ENCODE peak calls at places on chromosome 13, in six cellular contexts. R, Q, E, M, H and K are unnamed samples.

GRCh38 chr13:74975122-74975521 is 506.8 kb downstream of the TBC1D4 start:
- DNase-seq in R (no peak), Q (no peak), E (no peak), M (no peak), H (no peak), K (no peak)

GRCh38 chr13:24693862-24694471 is 13.8 kb downstream of the ATP12A start:
- DNase-seq in R (peak; percentile 72), Q (peak; percentile 60), E (no peak), M (peak; percentile 75), H (peak; percentile 74), K (peak; percentile 53)

GRCh38 chr13:101612736-101613135 is 160.3 kb downstream of the ITGBL1 start:
- DNase-seq in R (no peak), Q (no peak), E (no peak), M (no peak), H (no peak), K (no peak)

GRCh38 chr13:30520571-30520970 is 54.8 kb upstream of the HMGB1 start:
- DNase-seq in R (no peak), Q (no peak), E (no peak), M (no peak), H (no peak), K (no peak)

GRCh38 chr13:70666883-70667282 is 558.6 kb upstream of the KLHL1 start:
- DNase-seq in R (no peak), Q (no peak), E (no peak), M (no peak), H (no peak), K (no peak)

GRCh38 chr13:74629985-74630384 is 495.8 kb upstream of the KLF12 start:
- DNase-seq in R (no peak), Q (no peak), E (no peak), M (no peak), H (no peak), K (no peak)

GRCh38 chr13:62357887-62358645 is 942.4 kb upstream of the PCDH20 start:
- DNase-seq in R (no peak), Q (peak; percentile 60), E (peak; percentile 12), M (no peak), H (peak; percentile 74), K (peak; percentile 64)

GRCh38 chr13:89361909-89362308 is 1690.7 kb downstream of the SLITRK5 start:
- DNase-seq in R (no peak), Q (no peak), E (no peak), M (no peak), H (no peak), K (no peak)

GRCh38 chr13:50080158-50080855 is 65.1 kb downstream of the KCNRG start:
- DNase-seq in R (peak; percentile 22), Q (peak; percentile 23), E (no peak), M (no peak), H (no peak), K (no peak)

GRCh38 chr13:113187263-113187669 is 21.2 kb downstream of the PCID2 start:
- DNase-seq in R (peak; percentile 64), Q (peak; percentile 83), E (no peak), M (no peak), H (peak; percentile 98), K (no peak)

GRCh38 chr13:22505489-22505888 is 675.3 kb upstream of the SGCG start:
- DNase-seq in R (no peak), Q (no peak), E (no peak), M (no peak), H (no peak), K (no peak)

DNA sequence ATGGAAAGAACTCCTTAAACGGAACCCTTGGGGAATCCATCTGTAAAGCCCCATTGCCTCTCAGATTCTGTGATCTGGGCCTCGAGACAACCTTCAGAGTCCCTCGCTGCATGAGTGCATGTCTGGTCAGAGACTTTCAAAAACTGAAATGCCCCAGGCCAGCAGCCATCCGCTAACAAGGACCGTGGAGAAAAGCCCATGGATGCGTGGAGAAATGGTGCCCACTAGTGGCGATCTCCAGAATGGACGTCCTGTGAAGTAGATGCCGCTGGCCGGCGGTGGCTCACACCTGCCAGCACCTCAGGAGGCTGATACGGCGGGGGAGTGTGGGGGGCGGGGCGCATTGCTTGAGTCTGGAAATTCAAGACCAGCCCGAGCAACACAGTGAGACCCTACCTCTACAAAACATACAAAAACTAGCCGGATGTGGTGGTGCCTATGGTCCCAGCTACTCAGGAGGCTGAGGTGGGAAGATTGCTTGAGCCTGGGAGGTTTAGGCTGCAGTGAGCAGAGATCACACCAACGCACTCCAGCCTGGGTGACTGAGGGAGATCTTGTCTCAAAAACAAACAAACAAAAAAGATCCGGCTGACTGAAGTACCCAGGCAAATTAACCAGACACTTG is 7.9 kb upstream of the CDC16 start:
- DNase-seq in R (peak; percentile 66), Q (peak; percentile 58), E (peak; percentile 50), M (peak; percentile 97), H (peak; percentile 75), K (peak; percentile 94)
- TF ChIP-seq ATF3 in R (no peak), Q (no peak), E (no peak), M (no peak), H (no peak), K (no peak)

GRCh38 chr13:97977982-97978381 is 24.5 kb downstream of the IPO5 start:
- DNase-seq in R (no peak), Q (no peak), E (no peak), M (no peak), H (no peak), K (no peak)

GRCh38 chr13:97979556-97979955 is 26.1 kb downstream of the IPO5 start:
- DNase-seq in R (no peak), Q (no peak), E (no peak), M (no peak), H (no peak), K (no peak)

GRCh38 chr13:97977376-97977705 is 23.9 kb downstream of the IPO5 start:
- DNase-seq in R (no peak), Q (no peak), E (no peak), M (no peak), H (no peak), K (no peak)

GRCh38 chr13:97976551-97977375 is 23.3 kb downstream of the IPO5 start:
- DNase-seq in R (peak; percentile 48), Q (no peak), E (no peak), M (peak; percentile 94), H (no peak), K (peak; percentile 18)

DNA sequence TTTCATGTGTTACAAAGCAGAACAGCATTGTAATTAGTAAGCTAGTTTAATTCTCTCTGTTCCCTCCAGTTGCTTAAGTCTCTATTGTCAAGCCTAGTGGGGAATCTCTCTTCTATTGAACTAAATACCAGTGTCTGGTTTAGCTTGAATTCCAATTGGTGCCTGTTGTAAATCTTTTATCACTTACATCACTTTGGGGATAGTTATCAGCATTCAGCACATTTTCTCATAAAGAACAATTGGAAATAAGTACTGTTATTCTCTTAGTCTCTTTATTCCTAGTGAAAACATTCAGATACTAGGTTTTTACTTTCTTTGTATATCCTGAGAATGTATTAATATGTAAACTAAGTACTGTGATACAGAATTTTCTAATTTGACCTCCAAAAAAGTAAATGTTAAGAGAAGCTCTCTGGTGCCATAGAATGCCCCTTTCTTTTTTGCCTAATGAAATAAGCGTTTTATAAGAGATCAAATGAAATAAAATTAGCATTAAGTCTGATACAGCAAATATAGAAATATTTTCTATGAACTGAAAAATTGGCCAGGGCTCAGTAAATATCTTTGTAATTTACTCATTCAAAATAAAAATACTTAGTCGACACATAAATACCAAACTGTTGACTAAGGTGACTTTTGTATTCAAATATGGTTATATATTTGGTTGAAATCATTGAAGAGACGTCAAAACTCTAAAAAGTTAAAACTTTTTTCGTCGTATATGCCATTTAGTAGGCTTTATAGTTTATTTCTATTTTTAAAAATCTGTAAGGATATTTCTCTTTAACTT is 25.4 kb downstream of the IPO5 start:
- DNase-seq in R (no peak), Q (no peak), E (no peak), M (no peak), H (no peak), K (no peak)
- TF ChIP-seq ATF3 in R (no peak), Q (no peak), E (no peak), M (no peak), H (no peak), K (no peak)

DNA sequence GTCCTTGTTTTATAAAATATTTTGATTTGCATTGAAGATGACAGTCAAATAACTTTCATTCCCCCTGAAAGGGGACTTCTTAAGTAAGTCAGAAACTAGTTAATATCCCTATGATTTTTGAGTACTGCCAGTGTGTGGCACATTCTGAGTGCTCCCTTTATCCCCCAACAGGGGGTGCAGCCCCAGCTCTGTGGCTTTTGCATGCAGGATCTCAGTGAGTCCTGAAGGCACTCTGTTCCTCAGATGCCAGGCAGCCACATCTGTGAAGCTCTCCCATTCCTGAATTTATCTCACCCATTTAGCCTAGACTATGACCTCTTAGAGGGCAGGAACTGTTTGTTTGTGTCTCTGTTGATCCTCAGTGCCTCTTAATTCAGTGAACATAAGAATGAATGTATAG is 123.1 kb downstream of the CDK8 start:
- DNase-seq in R (peak; percentile 6), Q (peak; percentile 28), E (no peak), M (peak; percentile 59), H (peak; percentile 8), K (peak; percentile 60)
- TF ChIP-seq ATF3 in R (no peak), Q (no peak), E (no peak), M (no peak), H (no peak), K (no peak)

GRCh38 chr13:48775285-48775684 is 121.6 kb downstream of the CYSLTR2 start:
- DNase-seq in R (no peak), Q (no peak), E (no peak), M (no peak), H (no peak), K (no peak)

GRCh38 chr13:48775804-48776203 is 122.1 kb downstream of the CYSLTR2 start:
- DNase-seq in R (no peak), Q (no peak), E (no peak), M (no peak), H (no peak), K (no peak)

GRCh38 chr13:48773531-48774275 is 120.0 kb downstream of the CYSLTR2 start:
- DNase-seq in R (no peak), Q (no peak), E (no peak), M (no peak), H (no peak), K (no peak)

GRCh38 chr13:48778551-48779088 is 124.9 kb downstream of the CYSLTR2 start:
- DNase-seq in R (no peak), Q (no peak), E (no peak), M (no peak), H (no peak), K (no peak)

DNA sequence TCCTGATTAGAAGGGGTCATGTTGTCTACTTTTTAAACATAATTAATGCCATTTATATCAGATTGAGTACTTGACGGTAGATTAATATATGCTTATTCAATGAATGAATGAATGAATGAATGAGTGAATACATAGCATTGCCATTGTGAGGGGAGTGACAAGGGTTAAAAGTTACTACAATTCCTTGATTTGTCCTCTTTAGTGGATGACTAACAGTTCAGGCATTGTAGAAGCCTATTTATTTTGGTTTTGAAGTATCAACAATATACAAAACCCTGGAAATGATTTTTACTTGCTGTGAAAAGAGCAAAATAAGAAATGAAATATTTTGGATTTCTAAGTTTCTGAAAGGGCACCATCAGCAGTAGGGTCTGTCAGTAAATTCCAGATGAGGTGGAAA is 122.7 kb downstream of the CYSLTR2 start:
- DNase-seq in R (no peak), Q (no peak), E (no peak), M (no peak), H (no peak), K (no peak)
- TF ChIP-seq ATF3 in R (no peak), Q (no peak), E (no peak), M (no peak), H (no peak), K (no peak)

DNA sequence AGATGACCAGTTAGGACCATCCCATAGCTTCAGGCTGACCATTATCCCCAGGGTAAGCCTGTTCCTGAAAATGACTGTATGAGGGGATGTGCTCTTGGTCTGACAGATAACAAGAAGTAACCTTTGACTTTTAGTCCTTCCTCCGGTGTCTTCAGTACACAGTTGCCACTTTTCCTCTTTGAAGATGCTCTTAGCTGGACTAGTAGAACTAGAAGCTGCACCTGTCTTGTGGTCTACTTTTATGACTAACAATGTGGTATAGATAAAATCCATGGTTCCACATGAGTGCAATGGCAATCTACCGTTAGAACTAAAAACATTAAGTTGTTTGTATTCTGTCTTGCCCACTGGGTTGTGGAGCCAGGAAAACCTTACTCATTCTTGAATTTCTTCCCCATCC is 5.9 kb upstream of the RUBCNL start:
- DNase-seq in R (no peak), Q (no peak), E (no peak), M (no peak), H (no peak), K (no peak)
- TF ChIP-seq ATF3 in R (no peak), Q (no peak), E (no peak), M (no peak), H (no peak), K (no peak)